ENCODE peak calls at places on chromosomes 12 and 14, in nine cellular contexts. N, X, L, I, P, M, R, T and H are unnamed samples. For H3K9me3, the result is how much of the 10 kb centered on the place peaks cover.

GRCh38 chr12:42684171-42685071 is 94.9 kb upstream of the PRICKLE1 start:
- DNase-seq in N (no peak), X (no peak), L (no peak), I (peak), P (no peak), M (no peak), R (no peak), T (no peak), H (peak)

GRCh38 chr12:111767362-111768158 is 827 bp downstream of the ALDH2 start:
- DNase-seq in N (no peak), X (no peak), L (no peak), I (no peak), P (no peak), M (no peak), R (no peak), T (no peak), H (no peak)

GRCh38 chr14:106372870-106373657 is 846.7 kb downstream of the TMEM121 start:
- DNase-seq in N (peak), X (peak), L (no peak), I (peak), P (no peak), M (peak), R (peak), T (peak), H (no peak)

GRCh38 chr12:85720308-85721033 is 115.7 kb downstream of the RASSF9 start:
- DNase-seq in N (no peak), X (no peak), L (no peak), I (no peak), P (no peak), M (no peak), R (no peak), T (no peak), H (no peak)

GRCh38 chr14:22506778-22507351 is 82.2 kb downstream of the DAD1 start:
- DNase-seq in N (no peak), X (no peak), L (no peak), I (no peak), P (no peak), M (no peak), R (no peak), T (no peak), H (no peak)

GRCh38 chr12:54021006-54021405 is 7.2 kb upstream of the HOXC6 start:
- DNase-seq in N (no peak), X (no peak), L (no peak), I (no peak), P (no peak), M (no peak), R (no peak), T (no peak), H (no peak)

GRCh38 chr12:32512379-32512778 is 113.0 kb downstream of the FGD4 start:
- DNase-seq in N (no peak), X (no peak), L (no peak), I (no peak), P (no peak), M (no peak), R (no peak), T (no peak), H (no peak)

GRCh38 chr12:77686760-77687159 is 143.9 kb upstream of the NAV3 start:
- DNase-seq in N (no peak), X (no peak), L (no peak), I (peak), P (no peak), M (no peak), R (no peak), T (no peak), H (no peak)

GRCh38 chr12:124365726-124366430 is 71.0 kb downstream of the RFLNA start:
- DNase-seq in N (no peak), X (no peak), L (no peak), I (no peak), P (no peak), M (no peak), R (no peak), T (no peak), H (no peak)

GRCh38 chr14:96097752-96098151 is 58.6 kb downstream of the C14orf132 start:
- DNase-seq in N (no peak), X (no peak), L (no peak), I (no peak), P (no peak), M (peak), R (no peak), T (no peak), H (no peak)

GRCh38 chr14:92702441-92702918 is 45.9 kb downstream of the LGMN start:
- DNase-seq in N (no peak), X (no peak), L (no peak), I (no peak), P (no peak), M (no peak), R (no peak), T (no peak), H (no peak)

GRCh38 chr12:49953961-49954835 is 3.7 kb downstream of the AQP2 start:
- DNase-seq in N (no peak), X (no peak), L (no peak), I (no peak), P (no peak), M (peak), R (peak), T (no peak), H (no peak)

GRCh38 chr14:69696633-69697557 is 70.0 kb upstream of the SRSF5 start:
- DNase-seq in N (no peak), X (no peak), L (no peak), I (peak), P (no peak), M (no peak), R (no peak), T (no peak), H (no peak)

GRCh38 chr12:115035536-115036107 is 351.6 kb upstream of the TBX3 start:
- DNase-seq in N (peak), X (no peak), L (no peak), I (no peak), P (no peak), M (no peak), R (no peak), T (no peak), H (no peak)

GRCh38 chr14:99512571-99513182 is 31.5 kb downstream of the CCNK start:
- DNase-seq in N (no peak), X (no peak), L (no peak), I (no peak), P (no peak), M (no peak), R (no peak), T (no peak), H (no peak)

GRCh38 chr12:107564946-107565345 is 120.7 kb upstream of the PWP1 start:
- DNase-seq in N (no peak), X (no peak), L (no peak), I (peak), P (no peak), M (no peak), R (no peak), T (no peak), H (peak)

GRCh38 chr14:59450716-59451115 is 14.5 kb downstream of the GPR135 start:
- DNase-seq in N (no peak), X (no peak), L (no peak), I (no peak), P (no peak), M (no peak), R (no peak), T (no peak), H (no peak)

GRCh38 chr12:99111600-99111999 is 466.5 kb downstream of the APAF1 start:
- DNase-seq in N (no peak), X (no peak), L (no peak), I (peak), P (no peak), M (no peak), R (no peak), T (no peak), H (no peak)

GRCh38 chr12:69096669-69097364 is 142.6 kb upstream of the CPSF6 start:
- DNase-seq in N (no peak), X (no peak), L (no peak), I (peak), P (no peak), M (no peak), R (no peak), T (no peak), H (no peak)

GRCh38 chr12:70719672-70720420 is 82.6 kb upstream of the PTPRB start:
- DNase-seq in N (peak), X (no peak), L (no peak), I (peak), P (peak), M (no peak), R (peak), T (peak), H (peak)

GRCh38 chr12:8687846-8688601 is 9.8 kb upstream of the RIMKLB start:
- DNase-seq in N (no peak), X (peak), L (no peak), I (peak), P (no peak), M (no peak), R (no peak), T (no peak), H (peak)

GRCh38 chr12:42056130-42056529 is 88.5 kb downstream of the GXYLT1 start:
- DNase-seq in N (no peak), X (no peak), L (no peak), I (no peak), P (no peak), M (no peak), R (no peak), T (no peak), H (no peak)

GRCh38 chr14:104393199-104393897 is 186.2 kb upstream of the C14orf180 start:
- DNase-seq in N (peak), X (no peak), L (no peak), I (no peak), P (no peak), M (peak), R (no peak), T (no peak), H (no peak)

GRCh38 chr14:80200093-80200492 is 11.2 kb downstream of the DIO2 start:
- DNase-seq in N (no peak), X (no peak), L (no peak), I (no peak), P (no peak), M (no peak), R (no peak), T (no peak), H (no peak)

GRCh38 chr12:70983692-70984091 is 63.2 kb upstream of the PTPRR start:
- DNase-seq in N (no peak), X (no peak), L (no peak), I (no peak), P (peak), M (no peak), R (no peak), T (no peak), H (no peak)

GRCh38 chr14:94337274-94337673 is 14.1 kb upstream of the SERPINA6 start:
- DNase-seq in N (no peak), X (no peak), L (no peak), I (no peak), P (no peak), M (no peak), R (no peak), T (no peak), H (no peak)

GRCh38 chr14:38207830-38208815 is at the start of gene SSTR1:
- DNase-seq in N (no peak), X (peak), L (no peak), I (peak), P (no peak), M (peak), R (no peak), T (no peak), H (no peak)

GRCh38 chr14:100871234-100872186 is 32.0 kb downstream of the RTL1 start:
- DNase-seq in N (peak), X (no peak), L (no peak), I (peak), P (no peak), M (peak), R (peak), T (no peak), H (peak)

GRCh38 chr12:31797230-31797872 is 68.5 kb upstream of the AMN1 start:
- DNase-seq in N (no peak), X (no peak), L (no peak), I (no peak), P (no peak), M (no peak), R (no peak), T (peak), H (no peak)

GRCh38 chr12:3305464-3305863 is 185.5 kb upstream of the PRMT8 start:
- DNase-seq in N (no peak), X (no peak), L (no peak), I (no peak), P (no peak), M (no peak), R (no peak), T (no peak), H (no peak)

GRCh38 chr12:40016960-40017359 is 88.9 kb downstream of the SLC2A13 start:
- DNase-seq in N (no peak), X (no peak), L (no peak), I (peak), P (no peak), M (no peak), R (no peak), T (no peak), H (no peak)
- H3K4me3 ChIP-seq in N (no peak), X (no peak), L (no peak), I (no peak), P (no peak), M (no peak), R (no peak), T (no peak), H (no peak)

DNA sequence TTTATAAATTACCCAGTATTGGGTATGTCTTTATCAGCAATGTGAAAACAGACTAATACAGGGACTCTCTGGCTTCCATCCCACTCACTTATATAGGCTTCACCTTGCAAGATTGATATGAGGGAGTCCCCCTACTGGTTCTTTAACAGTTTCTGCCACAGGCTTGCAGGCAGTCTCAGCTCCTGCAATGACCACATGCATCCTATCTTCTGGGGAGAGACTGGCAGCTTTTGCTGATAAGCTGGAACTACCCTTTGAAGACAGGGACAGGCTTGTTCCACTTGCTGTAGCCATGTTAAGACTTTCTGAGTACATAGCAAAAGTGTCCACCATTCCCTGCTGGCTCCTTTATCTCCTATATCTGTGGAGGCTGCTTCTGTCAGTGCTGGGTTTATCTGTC is 531.7 kb upstream of the FLRT2 start:
- DNase-seq in N (no peak), X (no peak), L (no peak), I (no peak), P (no peak), M (no peak), R (no peak), T (no peak), H (no peak)
- H3K9me3 ChIP-seq in N (under half), X (under half), L (under half), I (under half), P (under half), M (under half), R (under half), T (under half), H (under half)

DNA sequence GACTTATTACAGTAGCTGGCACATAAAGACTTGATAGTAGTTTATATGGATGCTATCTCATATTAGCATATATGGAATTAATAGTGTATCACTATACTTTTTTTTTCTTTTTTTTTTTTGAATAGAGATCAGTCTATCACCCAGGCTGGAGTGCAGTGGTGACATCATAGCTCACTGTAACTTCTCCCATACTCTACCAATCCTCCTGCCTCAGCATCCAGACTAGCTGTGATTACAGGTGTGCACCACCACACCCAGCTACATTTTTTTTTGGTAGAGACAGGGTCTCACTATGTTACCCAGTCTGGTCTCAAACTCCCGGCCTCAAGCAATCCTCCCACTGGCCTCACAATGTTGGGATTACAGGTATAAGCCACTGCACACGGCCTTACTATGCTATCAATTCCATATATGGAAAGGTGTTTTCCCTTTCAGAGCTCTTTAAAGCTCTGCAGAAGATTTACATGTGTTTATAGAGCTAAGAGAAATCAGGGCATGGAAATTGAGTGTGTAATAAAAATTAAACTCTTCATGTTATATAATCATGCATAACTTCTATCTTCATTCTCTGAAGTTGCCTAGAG is 1.8 kb upstream of the TBK1 start:
- DNase-seq in N (no peak), X (no peak), L (no peak), I (no peak), P (no peak), M (no peak), R (no peak), T (no peak), H (no peak)
- H3K4me3 ChIP-seq in N (no peak), X (peak), L (no peak), I (no peak), P (no peak), M (no peak), R (no peak), T (no peak), H (no peak)

GRCh38 chr12:104827587-104827986 is 130.5 kb downstream of the SLC41A2 start:
- DNase-seq in N (no peak), X (no peak), L (no peak), I (no peak), P (peak), M (no peak), R (no peak), T (no peak), H (no peak)

GRCh38 chr12:104828015-104828414 is 130.1 kb downstream of the SLC41A2 start:
- DNase-seq in N (peak), X (no peak), L (no peak), I (no peak), P (no peak), M (no peak), R (no peak), T (no peak), H (no peak)

GRCh38 chr12:104825408-104825807 is 132.7 kb downstream of the SLC41A2 start:
- DNase-seq in N (no peak), X (no peak), L (no peak), I (peak), P (peak), M (no peak), R (no peak), T (no peak), H (no peak)

GRCh38 chr12:104823985-104824441 is 134.1 kb downstream of the SLC41A2 start:
- DNase-seq in N (no peak), X (no peak), L (no peak), I (no peak), P (no peak), M (no peak), R (peak), T (no peak), H (no peak)
- H3K9me3 ChIP-seq in N (under half), X (under half), L (under half), I (under half), P (under half), M (under half), R (under half), T (under half), H (under half)